ENCODE peak calls at places on chromosome 6, in six cellular contexts. One of them, this sample, is unnamed.

GRCh38 chr6:146028250-146028789 is 542 bp upstream of the GRM1 start:
- DNase-seq in GM12865: peak; percentile 37
- DNase-seq in colonic mucosa: peak; percentile 44
- DNase-seq in bronchial epithelial cell: peak; percentile 32
- DNase-seq in ovary: peak; percentile 22
- DNase-seq in psoas muscle: peak; percentile 68
- DNase-seq in this sample: peak; percentile 20

GRCh38 chr6:160355001-160355400 is 6.8 kb downstream of the SLC22A3 start:
- DNase-seq in GM12865: no peak
- DNase-seq in colonic mucosa: no peak
- DNase-seq in bronchial epithelial cell: peak; percentile 90
- DNase-seq in ovary: no peak
- DNase-seq in psoas muscle: no peak
- DNase-seq in this sample: no peak

GRCh38 chr6:133726188-133726587 is 162.7 kb upstream of the TCF21 start:
- DNase-seq in GM12865: no peak
- DNase-seq in colonic mucosa: no peak
- DNase-seq in bronchial epithelial cell: no peak
- DNase-seq in ovary: no peak
- DNase-seq in psoas muscle: no peak
- DNase-seq in this sample: no peak

GRCh38 chr6:1770435-1770843 is 160.7 kb downstream of the FOXC1 start:
- DNase-seq in GM12865: peak; percentile 72
- DNase-seq in colonic mucosa: no peak
- DNase-seq in bronchial epithelial cell: no peak
- DNase-seq in ovary: no peak
- DNase-seq in psoas muscle: no peak
- DNase-seq in this sample: no peak

GRCh38 chr6:39821739-39822532 is 29.8 kb downstream of the DAAM2 start:
- DNase-seq in GM12865: no peak
- DNase-seq in colonic mucosa: no peak
- DNase-seq in bronchial epithelial cell: no peak
- DNase-seq in ovary: peak; percentile 55
- DNase-seq in psoas muscle: peak; percentile 69
- DNase-seq in this sample: no peak

GRCh38 chr6:28988536-28989415 is 16.3 kb downstream of the ZNF311 start:
- DNase-seq in GM12865: peak; percentile 81
- DNase-seq in colonic mucosa: peak; percentile 85
- DNase-seq in bronchial epithelial cell: peak; percentile 27
- DNase-seq in ovary: peak; percentile 39
- DNase-seq in psoas muscle: peak; percentile 75
- DNase-seq in this sample: no peak

GRCh38 chr6:72642435-72642834 is 20.6 kb downstream of the KCNQ5 start:
- DNase-seq in GM12865: no peak
- DNase-seq in colonic mucosa: no peak
- DNase-seq in bronchial epithelial cell: no peak
- DNase-seq in ovary: no peak
- DNase-seq in psoas muscle: no peak
- DNase-seq in this sample: no peak

GRCh38 chr6:16257999-16258708 is 19.8 kb downstream of the GMPR start:
- DNase-seq in GM12865: no peak
- DNase-seq in colonic mucosa: no peak
- DNase-seq in bronchial epithelial cell: peak; percentile 46
- DNase-seq in ovary: peak; percentile 82
- DNase-seq in psoas muscle: no peak
- DNase-seq in this sample: no peak

GRCh38 chr6:169253745-169254238 is at the start of gene THBS2:
- DNase-seq in GM12865: no peak
- DNase-seq in colonic mucosa: no peak
- DNase-seq in bronchial epithelial cell: peak; percentile 44
- DNase-seq in ovary: peak; percentile 80
- DNase-seq in psoas muscle: peak; percentile 64
- DNase-seq in this sample: peak; percentile 78

GRCh38 chr6:96939019-96939805 is 14.7 kb downstream of the KLHL32 start:
- DNase-seq in GM12865: no peak
- DNase-seq in colonic mucosa: peak; percentile 27
- DNase-seq in bronchial epithelial cell: peak; percentile 88
- DNase-seq in ovary: no peak
- DNase-seq in psoas muscle: no peak
- DNase-seq in this sample: no peak

GRCh38 chr6:46062312-46062711 is 46.7 kb upstream of the CLIC5 start:
- DNase-seq in GM12865: no peak
- DNase-seq in colonic mucosa: peak; percentile 53
- DNase-seq in bronchial epithelial cell: peak; percentile 83
- DNase-seq in ovary: no peak
- DNase-seq in psoas muscle: no peak
- DNase-seq in this sample: no peak

GRCh38 chr6:15460110-15460727 is 202.6 kb downstream of the DTNBP1 start:
- DNase-seq in GM12865: no peak
- DNase-seq in colonic mucosa: no peak
- DNase-seq in bronchial epithelial cell: no peak
- DNase-seq in ovary: no peak
- DNase-seq in psoas muscle: no peak
- DNase-seq in this sample: no peak

GRCh38 chr6:44225579-44226325 is 2.4 kb downstream of the SLC29A1 start:
- DNase-seq in GM12865: no peak
- DNase-seq in colonic mucosa: no peak
- DNase-seq in bronchial epithelial cell: no peak
- DNase-seq in ovary: no peak
- DNase-seq in psoas muscle: no peak
- DNase-seq in this sample: no peak

GRCh38 chr6:49519660-49520059 is 19.9 kb downstream of the GLYATL3 start:
- DNase-seq in GM12865: peak; percentile 8
- DNase-seq in colonic mucosa: no peak
- DNase-seq in bronchial epithelial cell: no peak
- DNase-seq in ovary: no peak
- DNase-seq in psoas muscle: no peak
- DNase-seq in this sample: no peak

GRCh38 chr6:33905081-33905609 is 101.3 kb upstream of the MLN start:
- DNase-seq in GM12865: peak; percentile 37
- DNase-seq in colonic mucosa: no peak
- DNase-seq in bronchial epithelial cell: peak; percentile 18
- DNase-seq in ovary: no peak
- DNase-seq in psoas muscle: no peak
- DNase-seq in this sample: no peak

GRCh38 chr6:166470863-166471410 is 88.2 kb upstream of the MPC1 start:
- DNase-seq in GM12865: no peak
- DNase-seq in colonic mucosa: no peak
- DNase-seq in bronchial epithelial cell: no peak
- DNase-seq in ovary: no peak
- DNase-seq in psoas muscle: peak; percentile 34
- DNase-seq in this sample: no peak

GRCh38 chr6:113137411-113137810 is 719.7 kb upstream of the MARCKS start:
- DNase-seq in GM12865: no peak
- DNase-seq in colonic mucosa: no peak
- DNase-seq in bronchial epithelial cell: no peak
- DNase-seq in ovary: peak; percentile 20
- DNase-seq in psoas muscle: peak; percentile 45
- DNase-seq in this sample: no peak

GRCh38 chr6:25583906-25584305 is 68.1 kb upstream of the SCGN start:
- DNase-seq in GM12865: no peak
- DNase-seq in colonic mucosa: no peak
- DNase-seq in bronchial epithelial cell: no peak
- DNase-seq in ovary: no peak
- DNase-seq in psoas muscle: no peak
- DNase-seq in this sample: no peak

GRCh38 chr6:65760285-65760684 is 53.3 kb upstream of the EYS start:
- DNase-seq in GM12865: no peak
- DNase-seq in colonic mucosa: no peak
- DNase-seq in bronchial epithelial cell: peak; percentile 8
- DNase-seq in ovary: no peak
- DNase-seq in psoas muscle: no peak
- DNase-seq in this sample: no peak

GRCh38 chr6:78157606-78158005 is 504.8 kb downstream of the MEI4 start:
- DNase-seq in GM12865: no peak
- DNase-seq in colonic mucosa: no peak
- DNase-seq in bronchial epithelial cell: no peak
- DNase-seq in ovary: no peak
- DNase-seq in psoas muscle: no peak
- DNase-seq in this sample: no peak

GRCh38 chr6:16524380-16524707 is 236.9 kb downstream of the ATXN1 start:
- DNase-seq in GM12865: no peak
- DNase-seq in colonic mucosa: no peak
- DNase-seq in bronchial epithelial cell: no peak
- DNase-seq in ovary: no peak
- DNase-seq in psoas muscle: no peak
- DNase-seq in this sample: no peak

GRCh38 chr6:166009385-166010031 is 158.1 kb downstream of the TBXT start:
- DNase-seq in GM12865: no peak
- DNase-seq in colonic mucosa: no peak
- DNase-seq in bronchial epithelial cell: no peak
- DNase-seq in ovary: no peak
- DNase-seq in psoas muscle: no peak
- DNase-seq in this sample: no peak

GRCh38 chr6:46926481-46926880 is 4.7 kb upstream of the ADGRF5 start:
- DNase-seq in GM12865: no peak
- DNase-seq in colonic mucosa: no peak
- DNase-seq in bronchial epithelial cell: peak; percentile 48
- DNase-seq in ovary: no peak
- DNase-seq in psoas muscle: no peak
- DNase-seq in this sample: no peak

GRCh38 chr6:89251170-89251569 is 34.0 kb upstream of the GABRR1 start:
- DNase-seq in GM12865: peak; percentile 21
- DNase-seq in colonic mucosa: no peak
- DNase-seq in bronchial epithelial cell: peak; percentile 28
- DNase-seq in ovary: no peak
- DNase-seq in psoas muscle: no peak
- DNase-seq in this sample: no peak

GRCh38 chr6:152151930-152152329 is 344.4 kb downstream of the ESR1 start:
- DNase-seq in GM12865: no peak
- DNase-seq in colonic mucosa: no peak
- DNase-seq in bronchial epithelial cell: no peak
- DNase-seq in ovary: no peak
- DNase-seq in psoas muscle: no peak
- DNase-seq in this sample: peak; percentile 26

GRCh38 chr6:32954983-32955802 is 2.3 kb upstream of the HLA-DMA start:
- DNase-seq in GM12865: peak; percentile 70
- DNase-seq in colonic mucosa: peak; percentile 64
- DNase-seq in bronchial epithelial cell: peak; percentile 54
- DNase-seq in ovary: no peak
- DNase-seq in psoas muscle: no peak
- DNase-seq in this sample: no peak

GRCh38 chr6:3226422-3227362 is 761 bp downstream of the TUBB2B start:
- DNase-seq in GM12865: peak; percentile 54
- DNase-seq in colonic mucosa: peak; percentile 27
- DNase-seq in bronchial epithelial cell: no peak
- DNase-seq in ovary: no peak
- DNase-seq in psoas muscle: peak; percentile 63
- DNase-seq in this sample: no peak

GRCh38 chr6:34476048-34476328 is 10.1 kb downstream of the PACSIN1 start:
- DNase-seq in GM12865: no peak
- DNase-seq in colonic mucosa: no peak
- DNase-seq in bronchial epithelial cell: no peak
- DNase-seq in ovary: no peak
- DNase-seq in psoas muscle: no peak
- DNase-seq in this sample: no peak

GRCh38 chr6:2403546-2403945 is 158.1 kb upstream of the GMDS start:
- DNase-seq in GM12865: no peak
- DNase-seq in colonic mucosa: peak; percentile 69
- DNase-seq in bronchial epithelial cell: no peak
- DNase-seq in ovary: no peak
- DNase-seq in psoas muscle: no peak
- DNase-seq in this sample: no peak

GRCh38 chr6:127367023-127367375 is 23.6 kb upstream of the ECHDC1 start:
- DNase-seq in GM12865: no peak
- DNase-seq in colonic mucosa: no peak
- DNase-seq in bronchial epithelial cell: no peak
- DNase-seq in ovary: no peak
- DNase-seq in psoas muscle: no peak
- DNase-seq in this sample: no peak

GRCh38 chr6:137405806-137406205 is 88.4 kb downstream of the OLIG3 start:
- DNase-seq in GM12865: no peak
- DNase-seq in colonic mucosa: no peak
- DNase-seq in bronchial epithelial cell: no peak
- DNase-seq in ovary: no peak
- DNase-seq in psoas muscle: no peak
- DNase-seq in this sample: no peak

GRCh38 chr6:155256122-155256795 is 7.6 kb upstream of the CLDN20 start:
- DNase-seq in GM12865: no peak
- DNase-seq in colonic mucosa: no peak
- DNase-seq in bronchial epithelial cell: no peak
- DNase-seq in ovary: no peak
- DNase-seq in psoas muscle: no peak
- DNase-seq in this sample: no peak

GRCh38 chr6:90484903-90485302 is 102.0 kb downstream of the MAP3K7 start:
- DNase-seq in GM12865: no peak
- DNase-seq in colonic mucosa: no peak
- DNase-seq in bronchial epithelial cell: no peak
- DNase-seq in ovary: no peak
- DNase-seq in psoas muscle: no peak
- DNase-seq in this sample: no peak

GRCh38 chr6:105981002-105981887 is 104.9 kb upstream of the PRDM1 start:
- DNase-seq in GM12865: peak; percentile 41
- DNase-seq in colonic mucosa: peak; percentile 34
- DNase-seq in bronchial epithelial cell: no peak
- DNase-seq in ovary: peak; percentile 25
- DNase-seq in psoas muscle: peak; percentile 54
- DNase-seq in this sample: no peak
- H3K4me3 ChIP-seq in GM12865: peak overlapping the region; percentile 66
- H3K4me3 ChIP-seq in colonic mucosa: peak overlapping the region; percentile 23
- H3K4me3 ChIP-seq in bronchial epithelial cell: peak overlapping the region; percentile 25
- H3K4me3 ChIP-seq in ovary: peak overlapping the region; percentile 24
- H3K4me3 ChIP-seq in psoas muscle: peak overlapping the region; percentile 58
- H3K4me3 ChIP-seq in this sample: no peak overlapping the region

GRCh38 chr6:37698264-37699137 is 818 bp upstream of the MDGA1 start:
- DNase-seq in GM12865: peak; percentile 47
- DNase-seq in colonic mucosa: peak; percentile 53
- DNase-seq in bronchial epithelial cell: peak; percentile 5
- DNase-seq in ovary: peak; percentile 48
- DNase-seq in psoas muscle: peak; percentile 61
- DNase-seq in this sample: no peak
- TF ChIP-seq CTCF in GM12865: no peak
- TF ChIP-seq CTCF in colonic mucosa: no peak
- TF ChIP-seq CTCF in bronchial epithelial cell: no peak
- TF ChIP-seq CTCF in ovary: peak; percentile 3
- TF ChIP-seq CTCF in psoas muscle: no peak
- TF ChIP-seq CTCF in this sample: no peak

DNA sequence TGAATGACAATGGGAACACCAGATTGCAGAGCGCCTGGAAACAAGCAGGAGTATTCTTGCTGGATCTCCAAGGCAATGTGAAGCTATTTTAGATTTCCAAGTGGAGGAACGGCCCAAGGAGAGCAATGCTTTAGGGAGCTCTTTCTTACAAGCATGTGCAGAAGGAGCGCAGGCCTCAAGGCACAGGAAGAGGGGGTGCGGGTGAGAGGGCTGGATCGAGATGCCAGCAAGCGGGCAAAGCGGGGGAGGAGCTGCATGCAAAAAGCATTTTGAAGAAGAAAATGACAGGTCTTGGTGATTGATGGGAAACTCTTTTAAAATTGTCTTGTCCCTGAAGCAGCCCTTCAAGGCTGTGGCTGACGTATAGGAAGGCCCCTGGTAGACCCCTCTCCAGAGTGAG is 171.9 kb downstream of the QRSL1 start:
- DNase-seq in GM12865: no peak
- DNase-seq in colonic mucosa: no peak
- DNase-seq in bronchial epithelial cell: no peak
- DNase-seq in ovary: no peak
- DNase-seq in psoas muscle: no peak
- DNase-seq in this sample: no peak
- H3K4me3 ChIP-seq in GM12865: no peak overlapping the region
- H3K4me3 ChIP-seq in colonic mucosa: no peak overlapping the region
- H3K4me3 ChIP-seq in bronchial epithelial cell: no peak overlapping the region
- H3K4me3 ChIP-seq in ovary: no peak overlapping the region
- H3K4me3 ChIP-seq in psoas muscle: no peak overlapping the region
- H3K4me3 ChIP-seq in this sample: no peak overlapping the region

GRCh38 chr6:104940881-104941693 is 15.8 kb upstream of the LIN28B start:
- DNase-seq in GM12865: peak; percentile 9
- DNase-seq in colonic mucosa: peak; percentile 29
- DNase-seq in bronchial epithelial cell: peak; percentile 10
- DNase-seq in ovary: no peak
- DNase-seq in psoas muscle: peak; percentile 63
- DNase-seq in this sample: no peak
- TF ChIP-seq CTCF in GM12865: peak; percentile 12
- TF ChIP-seq CTCF in colonic mucosa: no peak
- TF ChIP-seq CTCF in bronchial epithelial cell: peak; percentile 52
- TF ChIP-seq CTCF in ovary: no peak
- TF ChIP-seq CTCF in psoas muscle: peak; percentile 57
- TF ChIP-seq CTCF in this sample: peak; percentile 54

This sample was measured in HFF-Myc.